ENCODE peak calls at places on chromosome 16, in six cellular contexts. T, Q, G, I, F and R are unnamed samples.

GRCh38 chr16:8572919-8573724 is 17.2 kb downstream of the TMEM114 start:
- DNase-seq in T (peak; percentile 41), Q (peak; percentile 37), G (no peak), I (no peak), F (peak; percentile 34), R (no peak)

GRCh38 chr16:27253526-27253930 is 15.0 kb downstream of the NSMCE1 start:
- DNase-seq in T (no peak), Q (peak; percentile 92), G (no peak), I (peak; percentile 51), F (peak; percentile 77), R (no peak)

GRCh38 chr16:88045820-88046303 is 94.6 kb downstream of the BANP start:
- DNase-seq in T (no peak), Q (no peak), G (no peak), I (no peak), F (no peak), R (peak; percentile 84)

GRCh38 chr16:21268236-21268635 is 9.9 kb downstream of the CRYM start:
- DNase-seq in T (no peak), Q (no peak), G (no peak), I (no peak), F (no peak), R (no peak)

GRCh38 chr16:6665126-6665525 is 667.5 kb upstream of the RBFOX1 start:
- DNase-seq in T (no peak), Q (no peak), G (no peak), I (no peak), F (no peak), R (no peak)

GRCh38 chr16:10136916-10137315 is 45.3 kb downstream of the GRIN2A start:
- DNase-seq in T (no peak), Q (no peak), G (no peak), I (no peak), F (no peak), R (no peak)

GRCh38 chr16:20849587-20850390 is 43.5 kb downstream of the REXO5 start:
- DNase-seq in T (peak; percentile 58), Q (peak; percentile 68), G (peak; percentile 86), I (peak; percentile 41), F (peak; percentile 74), R (no peak)

GRCh38 chr16:88370365-88370764 is 12.4 kb upstream of the ZNF469 start:
- DNase-seq in T (no peak), Q (no peak), G (no peak), I (no peak), F (no peak), R (peak; percentile 39)

GRCh38 chr16:46916980-46917379 is 32.8 kb downstream of the GPT2 start:
- DNase-seq in T (no peak), Q (peak; percentile 15), G (no peak), I (no peak), F (no peak), R (no peak)

GRCh38 chr16:20675488-20676267 is 21.8 kb downstream of the ACSM1 start:
- DNase-seq in T (peak; percentile 20), Q (no peak), G (no peak), I (no peak), F (peak; percentile 54), R (peak; percentile 48)

GRCh38 chr16:65059421-65059980 is 62.4 kb downstream of the CDH11 start:
- DNase-seq in T (no peak), Q (no peak), G (no peak), I (no peak), F (no peak), R (no peak)

GRCh38 chr16:69444873-69445517 is 20.6 kb downstream of the CYB5B start:
- DNase-seq in T (no peak), Q (peak; percentile 45), G (no peak), I (no peak), F (no peak), R (no peak)

GRCh38 chr16:4391635-4392381 is 20.2 kb downstream of the VASN start:
- DNase-seq in T (no peak), Q (no peak), G (no peak), I (no peak), F (no peak), R (no peak)

GRCh38 chr16:1534021-1535020 is 855 bp downstream of the TMEM204 start:
- DNase-seq in T (no peak), Q (peak; percentile 11), G (no peak), I (no peak), F (no peak), R (no peak)

GRCh38 chr16:57956924-57957323 is 14.0 kb downstream of the CNGB1 start:
- DNase-seq in T (no peak), Q (no peak), G (no peak), I (no peak), F (no peak), R (no peak)

GRCh38 chr16:68707341-68708152 is 29.5 kb upstream of the CDH1 start:
- DNase-seq in T (peak; percentile 62), Q (no peak), G (no peak), I (no peak), F (peak; percentile 80), R (no peak)

GRCh38 chr16:529012-529575 is 1.6 kb downstream of the CAPN15 start:
- DNase-seq in T (no peak), Q (no peak), G (no peak), I (no peak), F (no peak), R (no peak)

GRCh38 chr16:12028220-12028619 is 51.7 kb downstream of the SNX29 start:
- DNase-seq in T (no peak), Q (no peak), G (no peak), I (no peak), F (no peak), R (no peak)

GRCh38 chr16:71421911-71422310 is 19.9 kb downstream of the TLE7 start:
- DNase-seq in T (peak; percentile 16), Q (no peak), G (no peak), I (no peak), F (peak; percentile 23), R (no peak)

GRCh38 chr16:4570086-4570485 is 13.9 kb downstream of the C16orf96 start:
- DNase-seq in T (no peak), Q (no peak), G (no peak), I (no peak), F (no peak), R (no peak)

GRCh38 chr16:46763147-46763546 is 15.0 kb upstream of the MYLK3 start:
- DNase-seq in T (peak; percentile 89), Q (no peak), G (no peak), I (no peak), F (no peak), R (no peak)

DNA sequence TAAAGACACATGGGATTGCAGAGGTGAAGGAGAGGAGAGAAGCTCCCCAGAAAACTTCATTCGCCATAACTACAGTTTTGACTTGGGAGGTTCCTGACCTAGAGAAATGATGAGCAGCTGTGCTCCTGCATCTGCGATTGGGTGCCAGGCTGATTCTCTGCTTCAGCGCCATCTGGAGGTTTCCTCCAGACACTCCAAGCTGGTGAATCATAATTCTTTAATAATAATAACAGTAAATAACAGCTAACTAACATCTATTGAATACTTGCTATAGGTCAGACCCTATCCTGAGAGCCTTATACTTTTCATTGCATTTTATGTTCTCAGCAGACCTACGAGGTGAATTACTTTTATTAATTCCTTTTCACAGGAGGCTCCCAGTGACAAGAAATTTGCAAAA is 575.8 kb downstream of the TOX3 start:
- DNase-seq in T (peak; percentile 63), Q (peak; percentile 52), G (no peak), I (no peak), F (no peak), R (no peak)
- TF ChIP-seq CTCF in T (peak; percentile 31), Q (peak; percentile 64), G (no peak), I (peak; percentile 57), F (no peak), R (no peak)

GRCh38 chr16:75555707-75556512 is at the start of gene TMEM231:
- DNase-seq in T (peak; percentile 98), Q (peak; percentile 89), G (peak; percentile 99), I (peak; percentile 51), F (peak; percentile 83), R (peak; percentile 94)
- TF ChIP-seq CTCF in T (no peak), Q (no peak), G (no peak), I (peak; percentile 8), F (no peak), R (no peak)

GRCh38 chr16:82603784-82604411 is 22.9 kb upstream of the CDH13 start:
- DNase-seq in T (peak; percentile 63), Q (peak; percentile 73), G (no peak), I (peak; percentile 32), F (peak; percentile 47), R (no peak)
- TF ChIP-seq CTCF in T (peak; percentile 85), Q (peak; percentile 81), G (peak; percentile 66), I (peak; percentile 87), F (peak; percentile 52), R (no peak)

DNA sequence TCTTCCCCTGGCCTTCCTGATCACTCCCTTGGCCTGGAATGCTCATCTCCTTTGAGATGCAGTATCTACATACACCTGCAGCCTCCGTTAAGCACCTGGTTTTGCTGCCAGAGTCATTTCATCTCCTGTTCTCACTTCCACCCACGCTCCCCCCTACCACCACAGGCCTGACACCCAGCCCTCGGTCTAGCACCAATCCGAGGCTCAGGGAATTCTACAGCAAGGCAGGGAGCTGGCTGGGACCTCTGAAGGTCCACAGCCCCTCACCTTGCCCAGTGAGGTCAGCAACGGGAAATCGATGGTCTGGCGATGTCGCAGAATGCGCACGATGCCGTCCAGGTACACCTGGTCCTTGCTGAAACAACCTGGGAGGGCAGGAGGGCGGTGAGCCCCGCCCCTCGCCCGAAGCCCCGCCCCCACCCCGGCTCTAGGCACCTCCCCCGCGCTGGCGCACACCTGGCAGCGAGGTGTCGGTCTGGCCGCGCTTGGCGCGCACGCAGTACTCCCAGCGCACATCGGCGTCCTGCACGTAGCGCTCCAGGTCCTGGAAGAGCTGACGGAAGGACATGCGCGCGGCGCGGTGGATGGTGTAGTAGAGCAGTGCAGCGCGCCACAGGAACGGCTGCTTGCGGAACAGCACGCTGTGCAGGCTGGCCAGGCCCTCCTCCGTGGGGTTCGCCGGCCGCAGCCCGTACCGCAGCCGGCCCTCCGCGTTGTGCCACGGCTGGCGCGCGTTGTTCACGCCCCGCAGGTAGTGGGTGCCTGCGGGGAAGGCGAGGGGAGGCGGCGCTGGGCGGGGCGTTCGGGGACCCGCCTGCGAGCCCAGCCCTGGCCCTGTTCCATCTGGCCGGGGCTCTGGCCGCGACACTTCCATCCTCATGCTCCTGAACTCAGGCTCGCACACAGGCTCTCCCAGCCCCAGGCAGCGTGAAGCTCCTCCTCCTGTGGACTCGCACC is 5.7 kb downstream of the MATCAP1 start:
- DNase-seq in T (peak; percentile 73), Q (peak; percentile 40), G (no peak), I (no peak), F (peak; percentile 86), R (no peak)
- TF ChIP-seq CTCF in T (no peak), Q (no peak), G (no peak), I (no peak), F (no peak), R (no peak)

GRCh38 chr16:30143347-30143702 is 20.3 kb upstream of the MAPK3 start:
- DNase-seq in T (no peak), Q (no peak), G (no peak), I (no peak), F (no peak), R (no peak)

GRCh38 chr16:30141750-30142149 is 18.7 kb upstream of the MAPK3 start:
- DNase-seq in T (no peak), Q (no peak), G (no peak), I (no peak), F (no peak), R (no peak)

GRCh38 chr16:30144917-30145316 is 21.9 kb upstream of the MAPK3 start:
- DNase-seq in T (no peak), Q (no peak), G (no peak), I (no peak), F (no peak), R (no peak)

GRCh38 chr16:30144017-30144416 is 21.0 kb upstream of the MAPK3 start:
- DNase-seq in T (no peak), Q (no peak), G (no peak), I (no peak), F (no peak), R (no peak)

GRCh38 chr16:30142672-30143346 is 19.8 kb upstream of the MAPK3 start:
- DNase-seq in T (no peak), Q (no peak), G (no peak), I (no peak), F (peak; percentile 20), R (no peak)
- TF ChIP-seq CTCF in T (no peak), Q (no peak), G (no peak), I (no peak), F (peak; percentile 26), R (peak; percentile 32)

GRCh38 chr16:13919330-13919682 is 648 bp upstream of the ERCC4 start:
- DNase-seq in T (peak; percentile 55), Q (peak; percentile 45), G (no peak), I (no peak), F (peak; percentile 50), R (no peak)
- TF ChIP-seq CTCF in T (no peak), Q (peak; percentile 51), G (no peak), I (peak; percentile 49), F (no peak), R (no peak)